ENCODE peak calls at places on chromosomes 3 and 15, in ten cellular contexts. One of them, this sample, is unnamed.

GRCh38 chr15:32993285-32993684 is 201.2 kb downstream of the FMN1 start:
- DNase-seq in substantia nigra: no peak
- DNase-seq in Peyer's patch: no peak
- DNase-seq in A549: no peak
- DNase-seq in stomach: no peak
- DNase-seq in cardiac muscle cell: peak
- DNase-seq in CD4-positive, alpha-beta T cell: no peak
- DNase-seq in H9: no peak
- DNase-seq in IMR-90: no peak
- DNase-seq in HepG2: no peak
- DNase-seq in this sample: no peak

GRCh38 chr3:139293665-139294023 is 50.2 kb upstream of the MRPS22 start:
- DNase-seq in substantia nigra: no peak
- DNase-seq in Peyer's patch: no peak
- DNase-seq in A549: no peak
- DNase-seq in stomach: no peak
- DNase-seq in cardiac muscle cell: no peak
- DNase-seq in CD4-positive, alpha-beta T cell: no peak
- DNase-seq in H9: no peak
- DNase-seq in IMR-90: no peak
- DNase-seq in HepG2: no peak
- DNase-seq in this sample: no peak

GRCh38 chr15:72288291-72288690 is 15.9 kb upstream of the PARP6 start:
- DNase-seq in substantia nigra: no peak
- DNase-seq in Peyer's patch: no peak
- DNase-seq in A549: no peak
- DNase-seq in stomach: no peak
- DNase-seq in cardiac muscle cell: no peak
- DNase-seq in CD4-positive, alpha-beta T cell: no peak
- DNase-seq in H9: no peak
- DNase-seq in IMR-90: no peak
- DNase-seq in HepG2: no peak
- DNase-seq in this sample: no peak

GRCh38 chr3:111541911-111542483 is at the start of gene CD96:
- DNase-seq in substantia nigra: no peak
- DNase-seq in Peyer's patch: peak
- DNase-seq in A549: no peak
- DNase-seq in stomach: peak
- DNase-seq in cardiac muscle cell: no peak
- DNase-seq in CD4-positive, alpha-beta T cell: peak
- DNase-seq in H9: no peak
- DNase-seq in IMR-90: peak
- DNase-seq in HepG2: no peak
- DNase-seq in this sample: no peak

GRCh38 chr3:190826018-190826417 is 36.5 kb downstream of the GMNC start:
- DNase-seq in substantia nigra: no peak
- DNase-seq in Peyer's patch: no peak
- DNase-seq in A549: no peak
- DNase-seq in stomach: no peak
- DNase-seq in cardiac muscle cell: no peak
- DNase-seq in CD4-positive, alpha-beta T cell: no peak
- DNase-seq in H9: no peak
- DNase-seq in IMR-90: no peak
- DNase-seq in HepG2: no peak
- DNase-seq in this sample: no peak

GRCh38 chr3:139281512-139282196 is 62.2 kb upstream of the MRPS22 start:
- DNase-seq in substantia nigra: no peak
- DNase-seq in Peyer's patch: no peak
- DNase-seq in A549: no peak
- DNase-seq in stomach: no peak
- DNase-seq in cardiac muscle cell: no peak
- DNase-seq in CD4-positive, alpha-beta T cell: no peak
- DNase-seq in H9: no peak
- DNase-seq in IMR-90: no peak
- DNase-seq in HepG2: no peak
- DNase-seq in this sample: no peak

GRCh38 chr15:72285927-72286516 is 13.7 kb upstream of the PARP6 start:
- DNase-seq in substantia nigra: no peak
- DNase-seq in Peyer's patch: peak
- DNase-seq in A549: peak
- DNase-seq in stomach: peak
- DNase-seq in cardiac muscle cell: peak
- DNase-seq in CD4-positive, alpha-beta T cell: peak
- DNase-seq in H9: peak
- DNase-seq in IMR-90: peak
- DNase-seq in HepG2: peak
- DNase-seq in this sample: peak

GRCh38 chr15:56047354-56047753 is 53.9 kb upstream of the NEDD4 start:
- DNase-seq in substantia nigra: no peak
- DNase-seq in Peyer's patch: no peak
- DNase-seq in A549: no peak
- DNase-seq in stomach: no peak
- DNase-seq in cardiac muscle cell: no peak
- DNase-seq in CD4-positive, alpha-beta T cell: no peak
- DNase-seq in H9: no peak
- DNase-seq in IMR-90: no peak
- DNase-seq in HepG2: no peak
- DNase-seq in this sample: no peak

GRCh38 chr3:139129892-139130291 is 85.2 kb upstream of the PRR23C start:
- DNase-seq in substantia nigra: no peak
- DNase-seq in Peyer's patch: no peak
- DNase-seq in A549: no peak
- DNase-seq in stomach: no peak
- DNase-seq in cardiac muscle cell: no peak
- DNase-seq in CD4-positive, alpha-beta T cell: no peak
- DNase-seq in H9: no peak
- DNase-seq in IMR-90: no peak
- DNase-seq in HepG2: no peak
- DNase-seq in this sample: no peak

GRCh38 chr3:171862993-171863521 is 19.9 kb downstream of the TMEM212 start:
- DNase-seq in substantia nigra: no peak
- DNase-seq in Peyer's patch: no peak
- DNase-seq in A549: no peak
- DNase-seq in stomach: no peak
- DNase-seq in cardiac muscle cell: no peak
- DNase-seq in CD4-positive, alpha-beta T cell: no peak
- DNase-seq in H9: no peak
- DNase-seq in IMR-90: peak
- DNase-seq in HepG2: peak
- DNase-seq in this sample: no peak
- H3K27ac ChIP-seq in substantia nigra: no peak
- H3K27ac ChIP-seq in Peyer's patch: peak
- H3K27ac ChIP-seq in A549: no peak
- H3K27ac ChIP-seq in stomach: no peak
- H3K27ac ChIP-seq in cardiac muscle cell: no peak
- H3K27ac ChIP-seq in CD4-positive, alpha-beta T cell: no peak
- H3K27ac ChIP-seq in H9: no peak
- H3K27ac ChIP-seq in IMR-90: peak
- H3K27ac ChIP-seq in HepG2: no peak
- H3K27ac ChIP-seq in this sample: no peak

DNA sequence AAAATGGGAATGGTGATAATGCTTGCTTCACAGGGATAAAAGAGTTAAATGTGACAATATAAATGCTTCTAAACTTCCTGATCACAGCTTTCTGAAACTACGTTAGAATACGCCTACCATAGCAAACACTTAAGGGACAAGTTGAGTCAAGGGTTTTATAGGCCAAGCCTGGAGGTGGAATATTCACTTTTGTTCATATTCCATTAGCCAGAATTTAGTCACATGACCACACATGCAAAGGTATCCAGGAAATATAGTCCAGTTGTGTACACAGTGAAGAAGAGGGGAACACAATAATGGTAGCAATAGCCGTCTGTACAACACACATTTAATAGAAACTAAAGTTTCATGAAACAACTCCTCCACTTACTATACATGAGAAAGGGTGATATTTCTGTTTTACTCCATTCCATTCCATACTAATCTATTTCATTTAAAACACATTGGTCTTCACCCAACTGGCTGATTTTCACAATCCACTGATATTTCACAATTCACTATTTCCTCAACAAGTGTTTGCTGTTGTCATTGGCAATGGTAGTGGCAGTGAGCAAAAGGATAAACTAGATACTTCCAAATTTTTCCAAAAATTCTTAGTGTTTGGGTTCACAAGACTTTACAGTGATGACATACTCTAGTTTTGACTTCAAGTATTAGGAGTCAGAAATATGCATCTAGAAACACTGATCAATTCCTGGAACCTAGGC is 270.9 kb downstream of the ERC2 start:
- DNase-seq in substantia nigra: no peak
- DNase-seq in Peyer's patch: no peak
- DNase-seq in A549: no peak
- DNase-seq in stomach: no peak
- DNase-seq in cardiac muscle cell: no peak
- DNase-seq in CD4-positive, alpha-beta T cell: no peak
- DNase-seq in H9: no peak
- DNase-seq in IMR-90: no peak
- DNase-seq in HepG2: no peak
- DNase-seq in this sample: no peak
- H3K27ac ChIP-seq in substantia nigra: no peak
- H3K27ac ChIP-seq in Peyer's patch: no peak
- H3K27ac ChIP-seq in A549: no peak
- H3K27ac ChIP-seq in stomach: no peak
- H3K27ac ChIP-seq in cardiac muscle cell: no peak
- H3K27ac ChIP-seq in CD4-positive, alpha-beta T cell: no peak
- H3K27ac ChIP-seq in H9: no peak
- H3K27ac ChIP-seq in IMR-90: no peak
- H3K27ac ChIP-seq in HepG2: no peak
- H3K27ac ChIP-seq in this sample: no peak

GRCh38 chr3:107676469-107677309 is 153.9 kb downstream of the BBX start:
- DNase-seq in substantia nigra: no peak
- DNase-seq in Peyer's patch: no peak
- DNase-seq in A549: no peak
- DNase-seq in stomach: no peak
- DNase-seq in cardiac muscle cell: peak
- DNase-seq in CD4-positive, alpha-beta T cell: no peak
- DNase-seq in H9: no peak
- DNase-seq in IMR-90: peak
- DNase-seq in HepG2: peak
- DNase-seq in this sample: no peak

GRCh38 chr3:107675233-107675900 is 152.6 kb downstream of the BBX start:
- DNase-seq in substantia nigra: no peak
- DNase-seq in Peyer's patch: peak
- DNase-seq in A549: no peak
- DNase-seq in stomach: no peak
- DNase-seq in cardiac muscle cell: no peak
- DNase-seq in CD4-positive, alpha-beta T cell: no peak
- DNase-seq in H9: no peak
- DNase-seq in IMR-90: no peak
- DNase-seq in HepG2: no peak
- DNase-seq in this sample: no peak

GRCh38 chr3:107670991-107671390 is 148.2 kb downstream of the BBX start:
- DNase-seq in substantia nigra: no peak
- DNase-seq in Peyer's patch: no peak
- DNase-seq in A549: no peak
- DNase-seq in stomach: no peak
- DNase-seq in cardiac muscle cell: no peak
- DNase-seq in CD4-positive, alpha-beta T cell: no peak
- DNase-seq in H9: no peak
- DNase-seq in IMR-90: no peak
- DNase-seq in HepG2: no peak
- DNase-seq in this sample: no peak

GRCh38 chr3:107669669-107670068 is 146.9 kb downstream of the BBX start:
- DNase-seq in substantia nigra: no peak
- DNase-seq in Peyer's patch: no peak
- DNase-seq in A549: no peak
- DNase-seq in stomach: no peak
- DNase-seq in cardiac muscle cell: no peak
- DNase-seq in CD4-positive, alpha-beta T cell: no peak
- DNase-seq in H9: no peak
- DNase-seq in IMR-90: no peak
- DNase-seq in HepG2: no peak
- DNase-seq in this sample: no peak

DNA sequence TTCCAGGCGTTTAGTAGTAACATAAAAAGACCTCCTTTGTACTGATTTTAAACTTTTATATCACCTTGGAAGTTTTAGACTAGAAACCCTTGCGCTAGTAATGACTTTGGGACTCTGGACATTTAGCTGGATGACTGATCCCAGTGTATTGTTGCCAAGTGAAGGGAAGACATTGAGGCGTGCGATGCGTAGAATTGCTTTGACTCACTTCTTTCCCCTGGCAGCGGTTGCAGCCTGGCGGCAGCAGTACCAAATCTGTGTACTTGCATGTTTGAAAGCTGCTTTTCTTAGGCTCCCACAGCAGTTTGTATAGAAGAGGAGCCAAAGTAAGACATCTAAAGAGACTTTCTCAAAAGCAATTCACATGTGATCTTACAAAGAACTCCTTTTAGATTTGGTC is 151.6 kb downstream of the BBX start:
- DNase-seq in substantia nigra: no peak
- DNase-seq in Peyer's patch: peak
- DNase-seq in A549: no peak
- DNase-seq in stomach: no peak
- DNase-seq in cardiac muscle cell: no peak
- DNase-seq in CD4-positive, alpha-beta T cell: no peak
- DNase-seq in H9: no peak
- DNase-seq in IMR-90: peak
- DNase-seq in HepG2: no peak
- DNase-seq in this sample: no peak
- H3K27ac ChIP-seq in substantia nigra: no peak
- H3K27ac ChIP-seq in Peyer's patch: no peak
- H3K27ac ChIP-seq in A549: no peak
- H3K27ac ChIP-seq in stomach: no peak
- H3K27ac ChIP-seq in cardiac muscle cell: no peak
- H3K27ac ChIP-seq in CD4-positive, alpha-beta T cell: no peak
- H3K27ac ChIP-seq in H9: no peak
- H3K27ac ChIP-seq in IMR-90: no peak
- H3K27ac ChIP-seq in HepG2: no peak
- H3K27ac ChIP-seq in this sample: no peak

DNA sequence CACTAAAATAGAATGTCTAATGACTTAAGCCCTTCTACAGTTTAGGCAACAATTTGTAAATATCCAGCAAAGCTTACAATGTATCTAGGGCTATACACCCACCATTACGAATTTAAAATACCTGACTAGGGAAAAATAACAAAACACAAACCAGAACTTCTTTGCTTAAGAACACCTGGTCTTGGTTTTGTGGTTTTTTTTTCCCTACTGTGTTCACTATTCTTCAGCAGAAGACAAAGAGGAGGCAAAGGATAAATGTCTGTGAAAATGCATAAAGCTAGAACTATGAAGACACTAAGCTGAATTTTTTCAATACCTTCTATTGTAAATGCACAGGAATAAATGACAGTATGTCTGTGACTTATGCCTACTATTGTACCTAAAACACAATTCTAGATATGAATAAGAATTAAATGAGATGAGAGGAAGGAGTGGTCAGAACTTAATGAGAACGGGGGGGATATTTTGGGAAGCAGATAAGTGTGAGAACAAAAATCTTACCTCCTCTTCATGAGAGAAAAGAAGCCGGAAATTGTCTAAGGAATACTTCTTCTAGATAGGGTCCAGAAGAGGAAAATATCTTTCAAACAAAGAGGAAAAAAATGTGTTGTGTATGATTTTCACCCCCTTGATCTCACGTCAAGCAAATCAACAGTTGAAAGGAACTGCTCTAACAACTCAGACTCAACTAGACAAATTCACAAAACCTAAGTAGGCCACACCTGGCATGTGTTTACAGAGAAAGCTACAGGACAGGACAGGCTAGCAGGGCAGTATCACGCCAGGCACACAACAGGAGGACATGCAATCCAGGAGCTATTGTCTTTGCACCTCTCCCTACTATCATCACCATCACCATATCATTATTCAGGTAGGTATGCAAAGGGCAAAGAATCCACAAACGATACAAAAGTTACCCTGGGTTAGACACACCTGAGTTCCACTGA is 86.7 kb downstream of the TBL1XR1 start:
- DNase-seq in substantia nigra: no peak
- DNase-seq in Peyer's patch: no peak
- DNase-seq in A549: no peak
- DNase-seq in stomach: no peak
- DNase-seq in cardiac muscle cell: no peak
- DNase-seq in CD4-positive, alpha-beta T cell: no peak
- DNase-seq in H9: no peak
- DNase-seq in IMR-90: no peak
- DNase-seq in HepG2: no peak
- DNase-seq in this sample: no peak
- H3K27ac ChIP-seq in substantia nigra: no peak
- H3K27ac ChIP-seq in Peyer's patch: no peak
- H3K27ac ChIP-seq in A549: no peak
- H3K27ac ChIP-seq in stomach: no peak
- H3K27ac ChIP-seq in cardiac muscle cell: peak
- H3K27ac ChIP-seq in CD4-positive, alpha-beta T cell: no peak
- H3K27ac ChIP-seq in H9: no peak
- H3K27ac ChIP-seq in IMR-90: no peak
- H3K27ac ChIP-seq in HepG2: no peak
- H3K27ac ChIP-seq in this sample: no peak